ENCODE peak calls at places on chromosomes 4 and X, in eight cellular contexts. X is BJ; L is foreskin keratinocyte; O is adrenal gland; A is ovary; K is AG04450; W is CD8-positive, alpha-beta T cell; D is AG10803. B is an unnamed sample.

GRCh38 chr4:76212301-76212700 is 1.3 kb downstream of the SCARB2 start:
- DNase-seq in O (no peak), W (no peak), K (no peak), L (no peak), A (no peak), X (no peak), D (no peak), B (no peak)

GRCh38 chrX:45309096-45309495 is 108.4 kb upstream of the DIPK2B start:
- DNase-seq in O (no peak), D (peak; percentile 26), A (no peak), K (no peak), W (no peak), X (no peak), L (no peak), B (no peak)

GRCh38 chrX:119228506-119229290 is 7.4 kb upstream of the PGRMC1 start:
- DNase-seq in O (peak; percentile 53), W (no peak), K (peak; percentile 56), D (peak; percentile 93), A (no peak), X (peak; percentile 73), L (peak; percentile 69), B (no peak)

GRCh38 chrX:51894697-51895336 is 1.4 kb downstream of the MAGED1 start:
- DNase-seq in X (no peak), A (peak; percentile 41), O (peak; percentile 76), K (no peak), L (no peak), W (no peak), D (peak; percentile 38), B (no peak)

GRCh38 chr4:75514949-75515612 is 808 bp downstream of the THAP6 start:
- DNase-seq in X (no peak), K (no peak), L (no peak), D (no peak), O (no peak), A (no peak), W (no peak), B (no peak)

GRCh38 chr4:125789018-125789417 is 474.3 kb downstream of the FAT4 start:
- DNase-seq in K (no peak), D (peak; percentile 17), O (no peak), A (no peak), X (no peak), W (no peak), L (no peak), B (no peak)

GRCh38 chr4:56130609-56131150 is 181.9 kb downstream of the CEP135 start:
- DNase-seq in K (no peak), L (no peak), O (no peak), A (no peak), X (no peak), W (no peak), D (no peak), B (no peak)

GRCh38 chr4:112213850-112214249 is 17.7 kb upstream of the AP1AR start:
- DNase-seq in X (peak; percentile 65), D (peak; percentile 82), O (no peak), K (peak; percentile 63), W (no peak), L (no peak), A (no peak), B (no peak)

GRCh38 chr4:77126844-77127614 is 30.0 kb upstream of the CCNG2 start:
- DNase-seq in L (no peak), D (no peak), A (no peak), K (no peak), W (no peak), X (no peak), O (no peak), B (no peak)

GRCh38 chr4:65559270-65559669 is 111.0 kb downstream of the EPHA5 start:
- DNase-seq in W (no peak), L (no peak), A (no peak), O (no peak), X (no peak), K (no peak), D (no peak), B (no peak)

GRCh38 chr4:8727546-8728510 is 135.3 kb downstream of the CPZ start:
- DNase-seq in O (peak; percentile 29), X (no peak), A (no peak), K (no peak), L (no peak), W (peak; percentile 29), D (no peak), B (no peak)

GRCh38 chr4:25103423-25103822 is 56.8 kb downstream of the SEPSECS start:
- DNase-seq in X (no peak), L (no peak), K (no peak), A (peak; percentile 52), W (no peak), D (no peak), O (no peak), B (no peak)

GRCh38 chr4:146959692-146960091 is 14.0 kb upstream of the TTC29 start:
- DNase-seq in K (no peak), L (no peak), D (no peak), X (no peak), O (no peak), A (no peak), W (no peak), B (no peak)

GRCh38 chrX:15236146-15236545 is 33.7 kb downstream of the ASB9 start:
- DNase-seq in D (no peak), W (no peak), O (no peak), K (no peak), L (no peak), X (no peak), A (no peak), B (no peak)

GRCh38 chrX:9164535-9165425 is 130.9 kb upstream of the FAM9B start:
- DNase-seq in K (no peak), X (no peak), W (no peak), A (no peak), L (peak; percentile 50), D (no peak), O (no peak), B (no peak)

GRCh38 chr4:26204911-26205368 is 115.9 kb upstream of the RBPJ start:
- DNase-seq in O (no peak), D (no peak), A (peak; percentile 50), L (no peak), K (no peak), W (no peak), X (no peak), B (no peak)

GRCh38 chr4:184744251-184744650 is 10.4 kb upstream of the CENPU start:
- DNase-seq in K (no peak), L (no peak), A (no peak), W (no peak), D (no peak), X (no peak), O (no peak), B (no peak)

GRCh38 chr4:39469429-39470077 is 10.7 kb downstream of the LIAS start:
- DNase-seq in X (peak; percentile 57), L (peak; percentile 62), A (peak; percentile 49), D (peak; percentile 87), W (no peak), O (peak; percentile 84), K (peak; percentile 55), B (no peak)

GRCh38 chrX:13265549-13266132 is 54.2 kb downstream of the ATXN3L start:
- DNase-seq in K (no peak), X (no peak), W (no peak), A (no peak), O (no peak), D (no peak), L (no peak), B (no peak)

GRCh38 chr4:89305712-89306437 is 1.7 kb downstream of the GPRIN3 start:
- DNase-seq in A (no peak), L (no peak), O (no peak), X (no peak), K (no peak), W (no peak), D (peak; percentile 31), B (no peak)

GRCh38 chr4:121462660-121463261 is 81.9 kb upstream of the QRFPR start:
- DNase-seq in X (peak; percentile 8), L (peak; percentile 57), K (peak; percentile 24), D (peak; percentile 76), O (peak; percentile 71), A (no peak), W (no peak), B (peak; percentile 65)

GRCh38 chr4:152817331-152817730 is 37.6 kb downstream of the ARFIP1 start:
- DNase-seq in K (no peak), O (no peak), A (no peak), L (no peak), D (peak; percentile 50), W (no peak), X (peak; percentile 21), B (no peak)

GRCh38 chr4:150501019-150501727 is 80.8 kb upstream of the MAB21L2 start:
- DNase-seq in O (no peak), X (peak; percentile 37), W (no peak), D (peak; percentile 81), L (peak; percentile 84), A (no peak), K (peak; percentile 39), B (no peak)

GRCh38 chr4:7323872-7324650 is 110.7 kb downstream of the PSAPL1 start:
- DNase-seq in D (no peak), W (no peak), X (no peak), A (no peak), O (no peak), K (no peak), L (peak; percentile 11), B (no peak)
- TF ChIP-seq CTCF in D (no peak), W (no peak), X (no peak), A (no peak), O (no peak), K (peak; percentile 15), L (no peak), B (no peak)

GRCh38 chr4:10186228-10187214 is 69.9 kb upstream of the WDR1 start:
- DNase-seq in X (no peak), W (no peak), L (no peak), K (no peak), O (no peak), A (no peak), D (peak; percentile 31), B (no peak)

GRCh38 chr4:10188400-10189004 is 71.9 kb upstream of the WDR1 start:
- DNase-seq in K (no peak), D (no peak), O (no peak), A (no peak), W (no peak), X (no peak), L (no peak), B (no peak)

GRCh38 chr4:10197952-10198351 is 81.4 kb upstream of the WDR1 start:
- DNase-seq in K (no peak), O (no peak), W (no peak), L (no peak), D (no peak), A (no peak), X (no peak), B (no peak)

GRCh38 chr4:10196191-10196590 is 79.6 kb upstream of the WDR1 start:
- DNase-seq in L (no peak), K (no peak), D (no peak), X (no peak), A (no peak), O (no peak), W (no peak), B (peak; percentile 16)

GRCh38 chr4:10192331-10192730 is 75.7 kb upstream of the WDR1 start:
- DNase-seq in K (no peak), L (peak; percentile 39), X (no peak), W (no peak), A (no peak), O (no peak), D (no peak), B (peak; percentile 14)
- TF ChIP-seq CTCF in K (no peak), L (peak; percentile 69), X (no peak), W (no peak), A (no peak), O (no peak), D (no peak), B (no peak)

GRCh38 chrX:138638996-138639395 is 72.5 kb downstream of the FGF13 start:
- DNase-seq in W (no peak), X (no peak), A (no peak), O (no peak), K (no peak), D (peak; percentile 1), L (no peak), B (no peak)
- TF ChIP-seq CTCF in W (no peak), X (no peak), A (no peak), O (no peak), K (no peak), D (no peak), L (no peak), B (no peak)

GRCh38 chr4:68673143-68673542 is 2.7 kb upstream of the UGT2B15 start:
- DNase-seq in W (no peak), A (no peak), O (no peak), K (no peak), D (no peak), X (no peak), L (no peak), B (no peak)
- TF ChIP-seq CTCF in W (no peak), A (no peak), O (no peak), K (no peak), D (no peak), X (no peak), L (no peak), B (no peak)

B was measured in lung.